ENCODE peak calls at places on chromosomes 13 and 19, in four cellular contexts. V, P, G and S are unnamed samples.

GRCh38 chr19:3358919-3359849 is 7.2 kb upstream of the NFIC start:
- DNase-seq in G (peak; percentile 40), V (no peak), P (no peak), S (peak; percentile 92)

GRCh38 chr13:76795701-76796695 is 90.2 kb downstream of the KCTD12 start:
- DNase-seq in G (no peak), P (no peak), V (no peak), S (no peak)

GRCh38 chr19:4639531-4640246 is 373 bp downstream of the TNFAIP8L1 start:
- DNase-seq in P (no peak), V (no peak), G (no peak), S (no peak)

GRCh38 chr19:38665950-38666661 is 18.7 kb downstream of the ACTN4 start:
- DNase-seq in V (no peak), P (no peak), G (no peak), S (peak; percentile 93)

GRCh38 chr13:42696191-42696590 is 85.2 kb upstream of the FAM216B start:
- DNase-seq in G (peak; percentile 77), V (no peak), P (peak; percentile 2), S (no peak)

GRCh38 chr19:51096473-51097165 is 11.6 kb downstream of the CTU1 start:
- DNase-seq in P (no peak), V (no peak), G (peak; percentile 12), S (no peak)

GRCh38 chr19:4722671-4723464 is 774 bp downstream of the DPP9 start:
- DNase-seq in G (peak; percentile 66), V (no peak), P (no peak), S (no peak)

GRCh38 chr13:23749288-23749880 is 139.8 kb downstream of the MIPEP start:
- DNase-seq in V (no peak), P (no peak), G (no peak), S (no peak)

GRCh38 chr13:49503951-49504350 is 8.2 kb downstream of the PHF11 start:
- DNase-seq in P (no peak), V (no peak), G (peak; percentile 18), S (no peak)

GRCh38 chr13:77896977-77897376 is 21.7 kb downstream of the EDNRB start:
- DNase-seq in V (no peak), G (peak; percentile 89), P (no peak), S (no peak)

GRCh38 chr13:98451676-98452105 is 125.2 kb downstream of the STK24 start:
- DNase-seq in P (no peak), G (peak; percentile 39), V (no peak), S (no peak)

GRCh38 chr13:107043016-107043957 is 475.4 kb upstream of the ARGLU1 start:
- DNase-seq in G (no peak), V (no peak), P (peak; percentile 61), S (peak; percentile 47)

GRCh38 chr13:18960637-18961227 is 220.9 kb downstream of the TUBA3C start:
- DNase-seq in P (no peak), G (no peak), V (no peak), S (no peak)

GRCh38 chr13:46866150-46866549 is 30.7 kb downstream of the HTR2A start:
- DNase-seq in V (no peak), P (peak; percentile 12), G (peak; percentile 68), S (peak; percentile 16)

DNA sequence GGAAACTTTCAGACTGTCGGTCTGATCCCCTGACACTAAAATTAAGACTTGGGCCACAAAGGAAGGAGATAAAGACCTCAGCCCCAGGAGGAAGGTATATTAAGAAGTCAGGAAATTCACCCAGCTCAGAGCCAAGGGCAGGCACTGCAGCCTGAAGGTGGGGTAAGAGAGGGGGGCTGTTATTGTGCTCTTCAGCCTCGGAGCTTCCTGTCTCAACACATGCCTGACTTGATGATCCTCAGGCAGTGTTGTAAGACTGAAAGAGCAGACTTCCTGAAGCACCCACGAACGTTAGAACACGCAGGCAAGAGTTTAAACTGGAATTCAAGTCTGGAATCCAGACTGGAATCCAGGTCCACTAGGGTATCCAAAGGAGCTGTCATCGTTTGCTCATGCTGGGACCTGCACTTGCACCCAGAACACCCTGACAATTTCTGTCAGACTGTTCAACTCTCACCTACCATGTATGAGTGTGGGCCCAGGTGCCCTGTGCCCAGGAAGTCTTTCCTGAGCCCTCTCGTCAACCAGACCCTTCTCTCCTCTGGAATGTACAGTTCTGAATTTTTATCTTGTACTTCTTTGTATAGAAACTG is 10.7 kb upstream of the FLT1 start:
- DNase-seq in P (no peak), G (no peak), V (no peak), S (no peak)
- TF ChIP-seq CTCF in P (no peak), G (no peak), V (no peak), S (no peak)

GRCh38 chr19:1377965-1378785 is 5.5 kb upstream of the NDUFS7 start:
- DNase-seq in P (no peak), G (no peak), V (no peak), S (no peak)
- TF ChIP-seq CTCF in P (no peak), G (no peak), V (no peak), S (no peak)

DNA sequence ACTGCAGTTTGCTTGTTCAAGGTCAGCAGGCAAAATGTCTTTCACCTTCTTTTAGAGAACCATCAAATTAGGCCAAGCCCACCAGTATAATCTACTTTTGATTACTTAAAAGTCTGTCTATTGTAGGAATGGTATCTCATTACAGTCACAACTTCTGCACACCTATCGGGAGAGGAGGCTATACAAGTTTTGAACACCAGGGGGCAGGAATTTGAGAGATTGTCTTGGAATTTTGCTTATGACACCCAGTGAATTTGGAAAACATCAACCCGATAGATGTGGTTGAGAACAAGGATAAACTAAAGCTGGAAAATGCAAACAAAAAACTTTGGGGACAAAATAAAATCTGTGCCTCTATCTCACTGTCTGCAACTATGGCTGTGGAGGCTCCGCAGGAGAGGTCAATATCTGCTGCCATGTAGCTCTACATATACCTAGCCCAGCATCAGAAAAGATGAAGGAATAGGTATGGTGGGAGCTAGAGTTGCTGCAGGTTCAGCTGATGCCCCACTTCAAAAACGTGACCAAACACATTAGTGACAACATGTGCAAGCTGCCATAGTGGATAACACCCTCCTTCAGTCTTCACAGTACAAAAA is 1299.2 kb upstream of the SPRY2 start:
- DNase-seq in V (no peak), G (no peak), P (no peak), S (no peak)
- TF ChIP-seq CTCF in V (no peak), G (peak; percentile 15), P (peak; percentile 58), S (no peak)

DNA sequence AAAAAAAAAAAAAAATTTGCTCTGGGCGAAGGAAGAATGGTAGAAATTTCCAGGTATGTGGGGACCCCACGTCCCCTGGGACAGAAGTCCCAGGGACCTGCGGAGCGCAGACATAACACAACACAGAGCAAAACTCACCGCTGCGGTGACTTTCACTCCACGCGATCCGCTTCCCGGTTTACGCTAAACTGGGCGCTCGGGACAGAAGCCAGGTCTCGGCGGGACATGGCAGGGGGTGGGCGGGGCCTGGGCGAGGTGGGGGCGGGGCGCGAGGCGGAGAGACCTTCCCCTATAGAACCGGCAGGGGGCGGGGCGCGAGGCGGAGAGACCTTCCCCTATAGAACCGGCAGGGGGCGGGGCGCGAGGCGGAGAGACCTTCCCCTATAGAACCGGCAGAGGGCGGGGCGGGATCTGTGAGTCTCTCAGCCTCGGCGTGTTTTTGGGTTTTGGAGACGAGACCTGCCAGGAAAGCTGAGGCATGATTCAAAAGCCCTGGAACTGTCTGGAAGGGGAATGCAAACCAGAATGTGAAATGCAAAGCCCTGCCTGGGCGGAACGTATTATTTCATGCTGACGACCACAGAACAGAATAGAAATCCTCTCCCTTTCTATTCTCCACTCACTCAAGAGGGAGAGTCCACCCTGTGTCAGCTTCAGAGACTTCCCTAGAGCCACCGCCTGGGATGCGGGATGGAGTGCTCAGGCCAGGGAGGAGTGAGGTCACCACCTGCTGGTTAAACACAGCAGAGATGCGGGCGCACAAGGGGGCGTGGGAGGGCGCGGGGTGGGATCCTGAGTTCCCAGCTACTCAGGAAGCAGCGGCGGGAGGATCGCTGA is 20.2 kb upstream of the ERVV-1 start:
- DNase-seq in P (no peak), V (peak; percentile 51), G (peak; percentile 77), S (peak; percentile 67)
- TF ChIP-seq CTCF in P (peak; percentile 65), V (peak; percentile 38), G (peak; percentile 18), S (no peak)

GRCh38 chr13:91802957-91803356 is 404.5 kb downstream of the GPC5 start:
- DNase-seq in P (no peak), G (no peak), V (no peak), S (no peak)

GRCh38 chr13:91809161-91809560 is 410.7 kb downstream of the GPC5 start:
- DNase-seq in G (no peak), P (no peak), V (no peak), S (no peak)

GRCh38 chr13:91804724-91805123 is 406.3 kb downstream of the GPC5 start:
- DNase-seq in V (no peak), G (no peak), P (no peak), S (no peak)

DNA sequence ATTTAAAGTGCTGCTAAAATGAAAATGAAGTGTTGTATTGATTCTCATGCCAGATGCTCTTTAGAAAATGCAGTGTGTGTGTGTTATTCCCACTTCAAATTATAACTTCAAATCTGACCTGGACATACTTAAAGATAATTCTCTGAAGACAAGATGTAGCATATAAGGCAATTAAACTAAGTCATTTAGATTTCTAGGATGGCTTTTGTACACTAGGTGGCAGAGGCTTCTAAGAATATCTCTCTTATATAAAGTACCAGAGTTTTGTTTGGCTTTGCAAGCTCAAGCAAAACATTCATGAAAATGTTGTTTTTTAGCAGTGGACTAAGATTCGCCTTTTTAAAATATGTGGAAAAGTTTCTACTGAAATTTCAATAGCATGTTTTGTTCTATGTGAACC is 407.2 kb downstream of the GPC5 start:
- DNase-seq in P (no peak), G (no peak), V (no peak), S (no peak)
- TF ChIP-seq CTCF in P (peak; percentile 28), G (no peak), V (no peak), S (no peak)

GRCh38 chr13:103303078-103303651 is 236.9 kb upstream of the SLC10A2 start:
- DNase-seq in V (no peak), G (no peak), P (no peak), S (no peak)
- TF ChIP-seq CTCF in V (no peak), G (no peak), P (no peak), S (no peak)

DNA sequence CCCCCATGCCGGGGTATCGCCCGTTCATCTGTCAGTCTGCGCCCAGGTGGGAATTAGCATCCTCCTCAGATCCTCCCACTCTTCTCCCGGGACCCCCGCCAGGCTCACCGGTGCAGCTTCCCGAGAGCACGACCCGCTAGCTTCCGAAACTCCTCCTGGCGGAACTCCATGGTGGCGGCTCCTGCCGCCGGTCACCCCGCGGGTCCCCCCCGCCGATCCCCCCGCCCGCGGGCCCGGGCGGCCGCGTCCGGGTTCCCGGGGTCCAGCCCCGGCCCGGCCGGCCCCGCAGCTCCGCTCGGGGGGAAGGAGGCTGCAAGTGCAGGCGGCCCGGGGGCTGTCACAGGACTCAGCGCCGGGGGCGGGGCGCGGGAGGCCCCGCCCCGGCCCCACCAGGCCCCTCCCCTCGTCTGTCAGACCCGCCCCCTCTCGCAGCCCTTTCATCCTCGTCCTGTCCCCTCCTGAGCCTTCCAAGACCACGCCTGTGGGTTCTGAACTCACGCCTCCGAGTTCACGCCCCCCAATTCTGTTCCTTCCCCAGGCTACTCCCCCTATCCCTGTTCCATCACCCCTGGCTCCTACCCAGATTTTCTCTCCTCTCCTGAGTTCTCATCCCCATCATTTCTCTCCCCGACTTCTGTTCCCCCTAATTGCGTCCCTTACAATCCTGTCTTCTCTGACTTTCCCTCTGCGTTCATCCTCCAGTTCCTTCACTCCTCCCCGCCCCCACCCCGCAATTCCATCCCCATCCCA is at the start of gene SLC17A7:
- DNase-seq in P (no peak), G (no peak), V (no peak), S (peak; percentile 94)
- TF ChIP-seq CTCF in P (no peak), G (no peak), V (no peak), S (no peak)

GRCh38 chr13:37869756-37870488 is at the start of gene TRPC4:
- DNase-seq in V (no peak), P (peak; percentile 21), G (peak; percentile 65), S (no peak)
- TF ChIP-seq CTCF in V (no peak), P (peak; percentile 74), G (peak; percentile 45), S (no peak)